ENCODE peak calls at places on chromosomes 12 and 14, in nine cellular contexts. K is upper lobe of right lung; T is psoas muscle; G is Peyer's patch; C is CD4-positive, alpha-beta memory T cell; A is SK-N-MC; S is colonic mucosa; I is cardiac muscle cell; Y is ascending aorta. J is an unnamed sample. For H3K9me3, the result is how much of the 10 kb centered on the place peaks cover.

GRCh38 chr14:69501362-69501964 is 16.9 kb downstream of the PLEKHD1 start:
- DNase-seq in K (peak), T (peak), G (no peak), C (no peak), A (no peak), S (no peak), I (peak), Y (no peak), J (no peak)

GRCh38 chr14:57918791-57919190 is 52.9 kb upstream of the SLC35F4 start:
- DNase-seq in K (no peak), T (no peak), G (no peak), C (no peak), A (no peak), S (no peak), I (no peak), Y (no peak), J (no peak)

GRCh38 chr14:65229431-65230286 is 127.3 kb upstream of the MAX start:
- DNase-seq in K (peak), T (no peak), G (peak), C (peak), A (no peak), S (peak), I (peak), Y (no peak), J (peak)

GRCh38 chr14:64158608-64159007 is 135.6 kb downstream of the ESR2 start:
- DNase-seq in K (no peak), T (no peak), G (no peak), C (no peak), A (no peak), S (no peak), I (no peak), Y (no peak), J (no peak)

GRCh38 chr14:49405291-49405690 is 180.9 kb downstream of the RPS29 start:
- DNase-seq in K (no peak), T (no peak), G (no peak), C (no peak), A (no peak), S (no peak), I (peak), Y (no peak), J (no peak)

GRCh38 chr12:95942532-95943230 is at the start of gene CCDC38:
- DNase-seq in K (peak), T (peak), G (peak), C (peak), A (no peak), S (peak), I (peak), Y (peak), J (peak)

GRCh38 chr12:64618953-64619590 is 8.8 kb downstream of the RASSF3 start:
- DNase-seq in K (no peak), T (no peak), G (no peak), C (no peak), A (no peak), S (no peak), I (peak), Y (no peak), J (no peak)

GRCh38 chr12:78916845-78917480 is 52.4 kb downstream of the SYT1 start:
- DNase-seq in K (no peak), T (no peak), G (no peak), C (no peak), A (no peak), S (no peak), I (peak), Y (no peak), J (no peak)

GRCh38 chr12:125549836-125550235 is 484.6 kb downstream of the AACS start:
- DNase-seq in K (no peak), T (no peak), G (no peak), C (no peak), A (no peak), S (no peak), I (no peak), Y (no peak), J (no peak)

GRCh38 chr12:10218021-10218420 is 5.3 kb downstream of the GABARAPL1 start:
- DNase-seq in K (no peak), T (no peak), G (no peak), C (no peak), A (no peak), S (no peak), I (no peak), Y (no peak), J (no peak)
- H3K27ac ChIP-seq in K (no peak), T (peak), G (no peak), C (no peak), A (no peak), S (no peak), I (no peak), Y (no peak), J (no peak)

GRCh38 chr14:80805136-80805535 is 136.4 kb downstream of the CEP128 start:
- DNase-seq in K (no peak), T (no peak), G (no peak), C (no peak), A (no peak), S (no peak), I (no peak), Y (no peak), J (no peak)

DNA sequence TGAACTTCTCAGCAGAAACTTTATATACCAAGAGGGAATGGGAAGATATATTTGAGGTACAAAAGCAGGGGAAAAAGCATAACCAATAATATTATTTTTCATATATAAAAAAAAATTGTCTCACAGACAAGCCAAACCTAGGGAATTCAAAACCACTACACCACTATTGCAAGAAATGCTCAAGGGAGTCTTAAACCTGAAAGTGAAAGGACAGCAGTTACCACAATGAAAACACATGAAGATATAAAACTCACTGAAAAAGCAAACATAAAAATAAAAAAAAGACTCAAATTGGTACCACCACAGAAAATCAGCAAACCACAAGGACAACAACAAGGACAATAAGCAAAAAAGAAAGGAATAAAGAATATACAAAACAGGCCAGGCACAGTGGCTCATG is 131.9 kb downstream of the CEP128 start:
- DNase-seq in K (no peak), T (no peak), G (no peak), C (no peak), A (no peak), S (no peak), I (no peak), Y (no peak), J (no peak)
- H3K9me3 ChIP-seq in K (under half), T (under half), G (under half), C (under half), A (under half), S (under half), I (under half), Y (under half), J (under half)

DNA sequence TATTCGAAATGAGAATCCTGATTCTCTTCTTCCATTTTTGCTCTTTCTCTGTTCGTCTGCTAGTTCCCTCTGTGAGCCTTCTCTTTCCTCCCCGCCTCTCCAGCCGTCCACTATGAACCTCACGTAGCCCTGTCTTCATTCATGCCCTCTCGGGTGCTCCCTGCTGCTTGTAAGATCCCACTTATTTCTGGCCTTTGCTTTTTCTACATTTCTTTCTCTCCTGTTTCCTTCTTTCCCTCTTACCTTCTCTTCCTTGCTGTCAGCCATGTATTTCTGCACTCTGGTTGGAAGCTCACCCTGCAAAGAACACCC is 85.9 kb downstream of the SAMD4A start:
- DNase-seq in K (no peak), T (no peak), G (no peak), C (no peak), A (no peak), S (no peak), I (no peak), Y (no peak), J (no peak)
- H3K27ac ChIP-seq in K (peak), T (peak), G (peak), C (no peak), A (peak), S (peak), I (peak), Y (peak), J (no peak)

GRCh38 chr12:133201888-133202287 is 20.6 kb downstream of the ZNF268 start:
- DNase-seq in K (no peak), T (no peak), G (no peak), C (no peak), A (no peak), S (no peak), I (no peak), Y (no peak), J (no peak)
- H3K9me3 ChIP-seq in K (half or more), T (half or more), G (under half), C (half or more), A (under half), S (under half), I (under half), Y (half or more), J (half or more)

DNA sequence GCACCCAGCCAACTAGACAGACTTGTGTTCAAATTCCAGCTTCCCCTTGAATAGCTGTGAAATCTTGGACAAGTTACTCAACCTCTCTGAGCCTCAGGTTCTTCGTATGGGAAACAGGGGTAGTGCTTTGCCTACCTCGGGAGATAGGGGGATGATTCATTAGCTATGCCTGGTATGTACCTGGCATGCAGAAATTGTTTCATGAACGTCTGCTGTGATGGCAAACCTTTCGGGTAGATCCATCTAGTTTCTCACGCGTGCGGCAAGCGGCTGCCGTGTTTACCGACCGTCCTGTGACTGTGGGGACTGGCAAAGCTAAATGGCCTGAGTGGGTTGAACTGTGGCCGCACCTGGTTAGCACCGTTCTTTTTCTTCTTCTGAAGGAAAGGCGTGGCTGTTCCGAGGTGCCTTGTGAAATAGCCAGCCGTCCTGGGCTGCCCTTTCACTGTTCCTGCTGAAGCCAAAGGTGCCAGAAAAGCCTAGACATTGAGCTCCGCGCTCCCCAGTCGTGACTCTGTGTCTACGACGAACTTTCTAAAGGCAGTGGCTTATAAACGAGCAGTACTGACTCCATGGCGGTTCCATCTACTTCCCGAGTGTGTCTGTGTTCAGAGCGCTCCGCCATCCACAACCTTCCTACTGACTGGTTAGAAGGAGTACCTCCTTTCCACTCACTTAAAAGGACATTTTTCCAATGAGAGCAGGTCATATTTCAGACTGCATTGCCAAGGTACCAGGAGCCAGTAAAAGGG is 40.7 kb upstream of the MED13L start:
- DNase-seq in K (peak), T (no peak), G (no peak), C (no peak), A (no peak), S (no peak), I (no peak), Y (no peak), J (no peak)
- H3K27ac ChIP-seq in K (peak), T (peak), G (no peak), C (no peak), A (no peak), S (no peak), I (no peak), Y (peak), J (no peak)

GRCh38 chr12:130115646-130116045 is 46.6 kb upstream of the FZD10 start:
- DNase-seq in K (no peak), T (no peak), G (no peak), C (no peak), A (no peak), S (no peak), I (no peak), Y (no peak), J (no peak)
- H3K9me3 ChIP-seq in K (under half), T (under half), G (under half), C (under half), A (under half), S (under half), I (under half), Y (under half), J (under half)

J was measured in CD4-positive, CD25-positive, alpha-beta regulatory T cell.